ENCODE peak calls at places on chromosomes 12 and 14, in six cellular contexts. O is HepG2, W is H1, C is GM12878, I is SK-N-SH, J is K562. S is an unnamed sample.

GRCh38 chr12:3913278-3913677 is 40.1 kb upstream of the PARP11 start:
- DNase-seq in J (no peak), O (no peak), W (no peak), C (no peak), I (no peak), S (no peak)

GRCh38 chr12:98909749-98910148 is 264.7 kb downstream of the APAF1 start:
- DNase-seq in I (no peak), O (no peak), J (no peak), W (peak), C (no peak), S (no peak)

GRCh38 chr14:96086574-96087077 is 47.5 kb downstream of the C14orf132 start:
- DNase-seq in I (no peak), C (no peak), W (no peak), J (no peak), O (no peak), S (no peak)

GRCh38 chr14:52267501-52268190 is at the start of gene PTGDR:
- DNase-seq in O (no peak), C (no peak), J (no peak), I (peak), W (peak), S (no peak)

GRCh38 chr12:26548227-26548626 is 284.8 kb downstream of the ITPR2 start:
- DNase-seq in J (no peak), W (no peak), I (peak), C (no peak), O (no peak), S (no peak)

GRCh38 chr12:101935769-101936741 is 58.7 kb downstream of the DRAM1 start:
- DNase-seq in J (no peak), O (no peak), C (peak), I (no peak), W (no peak), S (no peak)

GRCh38 chr12:80445083-80445482 is 1.0 kb downstream of the PTPRQ start:
- DNase-seq in O (no peak), C (no peak), W (no peak), I (no peak), J (no peak), S (no peak)

GRCh38 chr14:89418452-89418851 is 1.4 kb upstream of the FOXN3 start:
- DNase-seq in W (no peak), I (peak), J (no peak), O (no peak), C (no peak), S (no peak)

GRCh38 chr12:62192486-62193250 is 67.5 kb upstream of the USP15 start:
- DNase-seq in J (peak), O (peak), C (peak), I (peak), W (no peak), S (peak)

GRCh38 chr14:55130194-55130550 is 1.1 kb downstream of the LGALS3 start:
- DNase-seq in O (peak), C (no peak), W (no peak), I (no peak), J (no peak), S (no peak)

GRCh38 chr14:24415421-24416253 is 13.8 kb downstream of the CBLN3 start:
- DNase-seq in J (no peak), O (no peak), W (no peak), C (no peak), I (no peak), S (no peak)

GRCh38 chr14:72920008-72920407 is 6.3 kb upstream of the DCAF4 start:
- DNase-seq in O (no peak), W (no peak), J (no peak), C (no peak), I (no peak), S (no peak)

GRCh38 chr14:93789366-93790130 is 1.3 kb upstream of the PRIMA1 start:
- DNase-seq in W (peak), O (no peak), C (no peak), J (no peak), I (peak), S (no peak)

GRCh38 chr14:99902925-99903324 is 109.7 kb downstream of the EML1 start:
- DNase-seq in W (no peak), C (no peak), O (no peak), J (no peak), I (no peak), S (no peak)

GRCh38 chr14:101227611-101228594 is 324.4 kb upstream of the RTL1 start:
- DNase-seq in O (no peak), I (no peak), J (no peak), W (peak), C (no peak), S (no peak)

GRCh38 chr12:84056-84455 is 17.5 kb downstream of the IQSEC3 start:
- DNase-seq in C (no peak), W (no peak), O (no peak), J (no peak), I (peak), S (no peak)

GRCh38 chr14:101463566-101464171 is 97.6 kb upstream of the DIO3 start:
- DNase-seq in W (no peak), O (no peak), C (no peak), J (no peak), I (no peak), S (no peak)

GRCh38 chr12:102426599-102427541 is 53.5 kb downstream of the IGF1 start:
- DNase-seq in I (no peak), C (no peak), W (no peak), J (no peak), O (no peak), S (no peak)

GRCh38 chr14:96055753-96056508 is 16.8 kb downstream of the C14orf132 start:
- DNase-seq in O (no peak), J (no peak), W (peak), C (no peak), I (no peak), S (no peak)

GRCh38 chr14:59483360-59483759 is 848 bp downstream of the L3HYPDH start:
- DNase-seq in J (peak), O (no peak), C (no peak), W (no peak), I (no peak), S (no peak)

GRCh38 chr12:3680919-3681594 is 71.9 kb downstream of the CRACR2A start:
- DNase-seq in W (peak), O (no peak), I (peak), J (no peak), C (no peak), S (no peak)

GRCh38 chr12:12628013-12628412 is 16.3 kb downstream of the CREBL2 start:
- DNase-seq in W (no peak), I (no peak), O (no peak), C (no peak), J (no peak), S (no peak)

GRCh38 chr12:27635349-27635972 is 60.8 kb upstream of the REP15 start:
- DNase-seq in O (peak), W (no peak), C (no peak), J (peak), I (peak), S (no peak)

DNA sequence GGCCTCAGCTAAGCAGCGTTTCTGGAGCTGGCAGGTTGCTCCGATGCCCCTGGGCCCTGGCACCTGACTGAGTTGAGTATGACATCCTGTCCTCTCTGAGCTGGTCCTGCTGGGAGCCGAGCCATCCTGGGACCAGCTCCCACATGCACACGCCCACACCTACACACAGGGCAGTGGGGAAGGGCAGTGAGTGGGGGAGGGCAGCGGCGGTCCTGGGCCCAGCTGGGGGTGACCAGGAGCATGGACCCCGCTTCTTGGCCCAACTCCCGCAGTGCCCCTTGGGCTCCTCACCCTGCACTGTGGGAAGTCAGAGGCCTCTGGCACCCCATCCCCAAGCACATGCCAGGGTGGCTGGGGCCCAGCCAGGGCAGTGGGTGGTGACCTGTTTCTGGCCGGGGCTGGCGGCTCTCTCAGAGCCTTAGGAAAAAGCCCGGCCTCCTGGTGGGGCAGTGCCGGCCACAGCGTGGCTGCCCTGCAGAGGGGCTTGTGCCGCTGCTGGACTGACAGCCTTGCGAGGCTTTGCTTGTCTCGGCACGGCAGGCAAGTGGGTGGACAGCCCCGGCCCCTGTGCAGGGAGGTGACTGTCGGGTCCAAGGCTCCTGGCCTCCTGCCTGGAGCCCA is 5.9 kb upstream of the CRIP2 start:
- DNase-seq in J (no peak), C (no peak), I (no peak), W (no peak), O (no peak), S (no peak)
- TF ChIP-seq POLR2AphosphoS5 in J (no peak), C (no peak), I (no peak), W (no peak), O (no peak), S (no peak)

GRCh38 chr12:49043856-49044258 is 16.7 kb downstream of the KMT2D start:
- DNase-seq in I (peak), O (peak), J (peak), W (peak), C (no peak), S (no peak)

GRCh38 chr12:49048953-49049352 is 11.6 kb downstream of the KMT2D start:
- DNase-seq in O (no peak), I (no peak), J (no peak), W (no peak), C (no peak), S (no peak)

GRCh38 chr12:49043241-49043640 is 17.4 kb downstream of the KMT2D start:
- DNase-seq in I (no peak), O (no peak), J (no peak), C (no peak), W (no peak), S (no peak)

GRCh38 chr12:49044660-49045059 is 15.9 kb downstream of the KMT2D start:
- DNase-seq in O (no peak), C (no peak), J (no peak), W (no peak), I (no peak), S (no peak)

DNA sequence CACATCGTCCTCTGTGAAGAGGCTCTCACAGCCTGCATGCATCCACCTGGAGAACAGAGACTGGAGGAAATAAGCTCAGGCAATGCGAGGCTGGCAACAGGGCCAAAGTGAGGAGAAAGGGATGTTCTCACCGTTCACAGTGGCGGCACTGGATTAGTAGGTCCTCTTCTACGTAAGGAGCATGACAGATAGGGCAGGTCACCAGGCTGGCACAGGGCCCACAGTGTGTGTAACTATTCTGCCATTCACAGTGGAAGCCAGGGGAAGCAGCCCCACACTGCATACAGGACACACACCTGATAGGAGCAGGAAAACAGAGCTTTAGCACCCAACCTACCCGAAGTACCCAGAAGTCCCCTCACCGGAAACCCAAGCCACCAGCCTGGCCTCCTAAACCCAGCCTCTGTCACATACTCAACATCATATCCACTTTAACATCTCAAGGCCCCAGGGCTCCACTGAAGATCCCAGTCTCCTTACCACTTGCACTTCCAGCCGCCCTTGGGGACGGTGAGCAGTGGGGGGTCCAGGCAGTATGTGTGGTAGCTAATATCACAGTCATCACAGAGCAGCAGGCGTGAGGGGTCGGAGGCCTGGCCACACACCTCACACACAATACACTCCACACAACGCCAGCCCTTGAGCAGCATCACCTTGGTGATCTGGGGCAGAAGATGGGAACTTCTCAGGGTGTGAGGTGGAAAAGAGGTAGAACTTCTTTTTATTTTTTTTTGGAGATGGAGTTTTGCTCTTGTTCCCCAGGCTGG is 14.3 kb downstream of the KMT2D start:
- DNase-seq in W (no peak), J (no peak), C (no peak), I (no peak), O (no peak), S (no peak)
- TF ChIP-seq GABPA in W (no peak), J (no peak), C (no peak), I (no peak), O (no peak), S (no peak)

GRCh38 chr12:52058631-52059324 is 7.5 kb downstream of the NR4A1 start:
- DNase-seq in W (no peak), J (no peak), C (no peak), O (no peak), I (no peak), S (no peak)
- TF ChIP-seq POLR2AphosphoS5 in W (no peak), J (no peak), C (peak), O (no peak), I (no peak), S (no peak)

DNA sequence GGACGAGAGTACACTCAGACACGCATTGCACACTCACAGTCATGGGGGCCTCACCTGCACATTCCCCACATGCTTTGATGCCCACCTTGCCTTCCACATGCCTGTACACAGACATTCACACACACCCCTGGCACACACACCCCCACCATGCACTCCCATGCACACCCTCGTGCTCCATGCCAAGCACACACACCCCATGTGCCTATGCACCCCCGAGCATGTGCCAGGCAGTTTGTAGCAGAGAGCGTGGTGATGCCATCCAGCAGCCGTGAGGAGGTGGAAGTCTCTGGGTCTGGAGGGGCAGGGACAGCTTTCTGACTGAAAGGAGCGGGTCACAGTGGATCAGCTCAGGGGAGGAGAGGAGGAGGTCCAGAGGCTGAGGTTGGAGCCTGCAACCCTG is 10.7 kb upstream of the NXPH4 start:
- DNase-seq in C (no peak), O (no peak), W (no peak), J (no peak), I (no peak), S (no peak)
- TF ChIP-seq GABPA in C (no peak), O (no peak), W (no peak), J (no peak), I (no peak), S (no peak)

GRCh38 chr12:111445311-111446043 is 39.8 kb downstream of the SH2B3 start:
- DNase-seq in W (no peak), I (no peak), C (no peak), J (no peak), O (no peak), S (no peak)
- TF ChIP-seq POLR2AphosphoS5 in W (no peak), I (no peak), C (no peak), J (peak), O (no peak), S (no peak)

GRCh38 chr12:70052931-70053497 is 190.2 kb upstream of the CNOT2 start:
- DNase-seq in C (no peak), O (peak), J (peak), I (no peak), W (no peak), S (peak)

GRCh38 chr12:70052476-70052875 is 190.8 kb upstream of the CNOT2 start:
- DNase-seq in W (no peak), O (no peak), J (no peak), C (no peak), I (no peak), S (no peak)

GRCh38 chr12:70045514-70045913 is 197.7 kb upstream of the CNOT2 start:
- DNase-seq in W (no peak), O (no peak), I (no peak), J (no peak), C (no peak), S (no peak)

GRCh38 chr12:70048521-70049245 is 194.6 kb upstream of the CNOT2 start:
- DNase-seq in I (no peak), C (peak), O (no peak), J (no peak), W (no peak), S (no peak)

DNA sequence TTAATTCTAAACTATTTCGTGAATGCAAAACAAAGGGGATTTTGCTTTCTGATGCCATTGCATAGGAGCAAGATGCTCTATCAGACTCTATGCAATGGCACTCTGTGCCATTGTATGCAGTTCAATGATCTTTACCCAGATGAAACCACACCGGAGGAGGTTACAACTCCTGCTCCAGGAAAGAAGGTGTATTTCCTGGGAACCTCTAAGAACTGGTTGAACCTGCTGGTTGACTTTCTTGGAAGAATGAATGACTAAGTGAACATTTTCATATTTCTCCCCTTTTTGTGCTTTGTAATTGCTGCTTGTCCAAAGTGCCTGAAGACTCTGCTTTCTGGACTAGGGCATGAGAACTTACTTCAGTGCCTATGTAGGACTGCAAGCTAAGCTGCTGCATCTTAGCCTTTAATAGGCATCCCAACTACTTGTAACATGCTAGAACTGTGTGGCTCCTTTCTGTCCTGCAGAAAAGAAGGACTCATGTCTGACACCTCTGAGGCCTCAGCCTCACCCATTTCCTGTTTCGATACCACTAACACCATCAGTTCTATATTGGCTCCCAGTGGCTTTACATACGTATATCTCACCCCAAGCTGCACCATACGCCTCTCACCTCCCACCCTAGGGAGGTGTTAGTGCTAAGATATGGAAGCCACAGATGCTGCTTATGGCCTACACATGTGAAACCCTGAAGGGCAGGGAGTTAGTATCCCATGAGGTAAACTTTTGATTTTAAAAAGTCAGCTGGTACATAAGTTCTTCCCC is 193.5 kb upstream of the CNOT2 start:
- DNase-seq in C (peak), O (no peak), W (no peak), I (no peak), J (peak), S (peak)
- TF ChIP-seq GABPA in C (no peak), O (no peak), W (no peak), I (no peak), J (peak), S (no peak)

DNA sequence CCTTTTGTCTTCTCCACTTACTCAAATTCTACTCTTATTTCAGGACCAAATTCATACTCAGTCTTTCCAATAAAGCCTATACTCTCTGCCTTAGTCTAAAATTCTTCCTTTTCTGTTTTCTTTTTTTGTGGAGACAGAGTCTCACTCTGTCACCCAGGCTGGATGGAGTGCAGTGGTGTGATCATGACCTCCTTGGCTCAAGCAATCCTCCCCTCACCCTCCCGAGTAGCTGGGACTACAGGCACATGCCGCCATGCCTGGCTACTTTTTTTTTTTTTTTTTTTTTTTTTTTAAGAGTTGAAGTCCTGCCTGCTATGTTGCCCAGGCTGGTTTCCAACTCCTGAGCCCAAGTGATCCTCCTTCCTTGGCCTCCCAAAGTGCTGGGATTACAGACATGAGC is 11.9 kb downstream of the SRP54 start:
- DNase-seq in W (no peak), O (no peak), I (no peak), J (no peak), C (no peak), S (no peak)
- TF ChIP-seq POLR2AphosphoS5 in W (no peak), O (no peak), I (no peak), J (no peak), C (no peak), S (no peak)

GRCh38 chr14:28240909-28241308 is 525.7 kb upstream of the FOXG1 start:
- DNase-seq in C (no peak), O (no peak), J (no peak), I (no peak), W (no peak), S (no peak)

GRCh38 chr14:28242895-28243294 is 523.7 kb upstream of the FOXG1 start:
- DNase-seq in C (no peak), J (no peak), I (no peak), W (no peak), O (no peak), S (no peak)

GRCh38 chr14:28245216-28245615 is 521.4 kb upstream of the FOXG1 start:
- DNase-seq in C (no peak), W (no peak), O (no peak), I (no peak), J (no peak), S (no peak)

GRCh38 chr14:28243600-28243999 is 523.0 kb upstream of the FOXG1 start:
- DNase-seq in J (no peak), C (no peak), I (no peak), W (no peak), O (no peak), S (no peak)
- TF ChIP-seq GABPA in J (no peak), C (no peak), I (no peak), W (no peak), O (no peak), S (no peak)

GRCh38 chr14:68979722-68980552 is 835 bp upstream of the ACTN1 start:
- DNase-seq in O (no peak), W (peak), I (no peak), J (peak), C (no peak), S (no peak)
- TF ChIP-seq POLR2AphosphoS5 in O (no peak), W (no peak), I (no peak), J (no peak), C (no peak), S (no peak)

S was measured in HL-60.